ENCODE peak calls at places on chromosomes 13 and 19, in five cellular contexts. I, M, V, U and A are unnamed samples.

GRCh38 chr13:100075700-100076587 is 12.9 kb upstream of the PCCA start:
- DNase-seq in I (no peak), M (no peak), V (no peak), U (no peak), A (no peak)

GRCh38 chr19:5691930-5692784 is 2.1 kb downstream of the RPL36 start:
- DNase-seq in I (peak; percentile 78), M (no peak), V (peak; percentile 64), U (no peak), A (no peak)

GRCh38 chr13:48585456-48585840 is 52.6 kb upstream of the RCBTB2 start:
- DNase-seq in I (no peak), M (peak; percentile 12), V (no peak), U (peak; percentile 58), A (peak; percentile 80)

GRCh38 chr13:27137759-27138158 is 33.9 kb downstream of the USP12 start:
- DNase-seq in I (peak; percentile 24), M (no peak), V (no peak), U (no peak), A (no peak)

GRCh38 chr19:3358392-3358918 is 7.9 kb upstream of the NFIC start:
- DNase-seq in I (no peak), M (no peak), V (peak; percentile 74), U (no peak), A (no peak)

GRCh38 chr19:2478756-2479555 is 3.0 kb downstream of the GADD45B start:
- DNase-seq in I (no peak), M (no peak), V (no peak), U (peak; percentile 88), A (peak; percentile 84)

GRCh38 chr19:52891336-52891735 is 6.1 kb downstream of the ZNF320 start:
- DNase-seq in I (peak; percentile 50), M (no peak), V (no peak), U (no peak), A (no peak)

GRCh38 chr13:49226613-49227012 is 6.5 kb downstream of the MLNR start:
- DNase-seq in I (no peak), M (no peak), V (no peak), U (no peak), A (no peak)

GRCh38 chr19:27736225-27736624 is 1476.7 kb downstream of the UQCRFS1 start:
- DNase-seq in I (no peak), M (no peak), V (no peak), U (no peak), A (no peak)

GRCh38 chr19:35363001-35363590 is 4.8 kb downstream of the FFAR3 start:
- DNase-seq in I (no peak), M (no peak), V (no peak), U (peak; percentile 14), A (no peak)

GRCh38 chr19:34224996-34225658 is 29.2 kb upstream of the GARRE1 start:
- DNase-seq in I (no peak), M (no peak), V (no peak), U (no peak), A (no peak)

GRCh38 chr13:84237181-84237580 is 354.9 kb upstream of the SLITRK1 start:
- DNase-seq in I (no peak), M (no peak), V (no peak), U (no peak), A (no peak)

GRCh38 chr19:18224525-18225354 is 1.5 kb downstream of the PDE4C start:
- DNase-seq in I (peak; percentile 99), M (peak; percentile 99), V (peak; percentile 99), U (peak; percentile 99), A (peak; percentile 96)

GRCh38 chr13:65710514-65710913 is 1519.6 kb downstream of the PCDH9 start:
- DNase-seq in I (no peak), M (no peak), V (no peak), U (no peak), A (no peak)

GRCh38 chr19:6767357-6768235 is at the start of gene SH2D3A:
- DNase-seq in I (peak; percentile 95), M (peak; percentile 96), V (peak; percentile 60), U (peak; percentile 96), A (peak; percentile 97)

GRCh38 chr13:30918662-30919405 is 12.8 kb downstream of the MEDAG start:
- DNase-seq in I (no peak), M (no peak), V (no peak), U (no peak), A (no peak)

GRCh38 chr13:97194473-97194872 is 27.7 kb upstream of the MBNL2 start:
- DNase-seq in I (peak; percentile 76), M (peak; percentile 48), V (no peak), U (no peak), A (no peak)

GRCh38 chr19:23070353-23070781 is 46.5 kb upstream of the ZNF730 start:
- DNase-seq in I (peak; percentile 35), M (no peak), V (peak; percentile 73), U (no peak), A (no peak)

GRCh38 chr13:20848944-20849343 is 53.6 kb downstream of the XPO4 start:
- DNase-seq in I (no peak), M (no peak), V (no peak), U (no peak), A (no peak)
- TF ChIP-seq POLR2AphosphoS5 in I (no peak), M (no peak), V (no peak), U (no peak), A (no peak)

GRCh38 chr13:32060319-32060924 is 28.8 kb downstream of the FRY start:
- DNase-seq in I (no peak), M (no peak), V (no peak), U (no peak), A (no peak)
- H3K4me3 ChIP-seq in I (no peak overlapping the region), M (no peak overlapping the region), V (no peak overlapping the region), U (no peak overlapping the region), A (no peak overlapping the region)

GRCh38 chr13:51229731-51230130 is 7.5 kb downstream of the FAM124A start:
- DNase-seq in I (no peak), M (no peak), V (no peak), U (no peak), A (no peak)

GRCh38 chr13:51231456-51231855 is 9.3 kb downstream of the FAM124A start:
- DNase-seq in I (no peak), M (no peak), V (no peak), U (no peak), A (no peak)

GRCh38 chr13:51233117-51233826 is 11.1 kb downstream of the FAM124A start:
- DNase-seq in I (no peak), M (no peak), V (no peak), U (no peak), A (no peak)

GRCh38 chr13:51229141-51229540 is 6.9 kb downstream of the FAM124A start:
- DNase-seq in I (no peak), M (no peak), V (no peak), U (no peak), A (no peak)

DNA sequence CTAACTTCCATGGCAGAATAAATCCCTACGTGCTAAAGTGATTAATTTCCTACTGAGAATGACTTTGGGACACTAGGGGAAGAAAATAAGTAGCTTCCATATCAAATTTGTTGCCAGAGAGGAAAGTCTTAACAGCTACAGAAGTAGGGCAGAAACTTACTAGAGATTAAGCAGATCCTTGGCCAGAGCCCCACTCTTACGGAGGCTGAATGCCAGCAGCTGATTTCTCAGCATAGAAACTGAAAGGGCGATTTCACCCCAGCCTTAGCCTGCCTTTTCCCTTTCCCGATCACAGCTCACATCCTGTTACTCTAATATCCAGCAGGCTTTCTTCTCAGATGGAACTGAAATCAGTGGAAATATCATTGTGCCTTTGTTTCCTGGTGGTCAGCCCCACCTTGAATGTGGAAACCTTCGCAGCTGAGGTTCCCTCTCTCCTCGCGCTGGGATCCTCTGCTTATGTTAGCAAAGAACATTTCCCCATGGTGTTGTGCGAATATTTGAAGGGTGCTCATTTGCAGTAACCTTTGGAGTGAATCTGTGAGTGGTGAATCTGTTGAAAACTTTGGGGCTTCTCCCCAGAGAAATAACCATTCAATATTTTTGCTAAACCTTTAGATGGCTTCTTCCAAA is 8.4 kb downstream of the FAM124A start:
- DNase-seq in I (no peak), M (no peak), V (no peak), U (peak; percentile 72), A (peak; percentile 27)
- TF ChIP-seq POLR2AphosphoS5 in I (no peak), M (no peak), V (no peak), U (peak; percentile 48), A (peak; percentile 42)

GRCh38 chr19:11293468-11294389 is 2.2 kb upstream of the TSPAN16 start:
- DNase-seq in I (peak; percentile 90), M (peak; percentile 79), V (peak; percentile 96), U (peak; percentile 94), A (peak; percentile 93)
- H3K4me3 ChIP-seq in I (peak overlapping the region; percentile 6), M (peak overlapping the region; percentile 36), V (peak overlapping the region; percentile 24), U (peak overlapping the region; percentile 25), A (no peak overlapping the region)

DNA sequence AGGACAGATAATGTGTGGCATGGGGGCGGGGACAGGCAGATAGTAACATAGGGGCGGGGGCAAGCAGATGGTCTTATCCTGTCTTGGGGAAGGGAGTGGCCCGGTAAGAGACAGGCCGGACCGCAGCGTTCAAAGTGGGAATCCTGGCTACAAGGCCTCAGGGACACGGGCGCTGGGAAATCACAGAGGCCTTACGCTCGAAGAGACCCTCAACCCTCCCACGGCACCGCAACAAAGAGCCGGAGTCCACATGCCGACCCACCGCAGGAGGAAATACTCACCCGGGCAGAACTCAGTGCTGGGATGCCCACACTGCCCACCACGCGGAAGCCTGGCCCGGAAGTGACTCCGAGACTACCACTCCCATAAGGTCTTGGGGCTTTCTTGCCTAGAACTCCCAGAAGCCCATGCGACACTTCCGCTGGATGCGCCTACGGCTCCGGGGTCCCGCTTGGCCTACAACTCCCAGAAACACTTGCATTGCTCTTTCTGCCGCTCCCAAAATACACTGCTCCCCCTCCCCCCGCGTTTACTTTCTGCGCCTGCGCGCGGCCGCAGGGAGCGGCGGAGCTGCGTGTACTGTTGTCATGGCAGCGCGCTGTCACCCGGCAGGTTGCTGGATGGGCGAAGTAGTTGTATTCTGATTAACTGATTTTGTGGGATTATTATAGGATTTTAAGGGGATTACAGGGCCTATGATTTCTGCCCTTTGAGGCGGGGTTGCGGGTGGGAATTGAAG is at the start of gene CTU1:
- DNase-seq in I (peak; percentile 99), M (peak; percentile 99), V (peak; percentile 94), U (peak; percentile 98), A (peak; percentile 99)
- TF ChIP-seq POLR2AphosphoS5 in I (peak; percentile 27), M (peak; percentile 82), V (peak; percentile 85), U (peak; percentile 49), A (peak; percentile 100)